ENCODE peak calls at places on chromosomes 5 and 9, in four cellular contexts. F is mesendoderm, X is H1, W is IMR-90. P is an unnamed sample.

GRCh38 chr9:29564564-29564963 is 1991.3 kb upstream of the C9orf72 start:
- DNase-seq in F (no peak), X (no peak), W (no peak), P (no peak)

GRCh38 chr5:61115968-61116367 is 46.3 kb downstream of the SMIM15 start:
- DNase-seq in X (no peak), F (no peak), W (no peak), P (no peak)

GRCh38 chr5:8628521-8628920 is 759.6 kb downstream of the MTRR start:
- DNase-seq in F (no peak), W (no peak), X (no peak), P (no peak)

GRCh38 chr5:177982072-177982727 is 13.8 kb downstream of the PROP1 start:
- DNase-seq in F (peak), W (no peak), X (peak), P (peak)

GRCh38 chr5:63719147-63719546 is 243.1 kb downstream of the HTR1A start:
- DNase-seq in X (no peak), W (no peak), F (no peak), P (no peak)

GRCh38 chr5:141760193-141760592 is 78.2 kb upstream of the ARAP3 start:
- DNase-seq in F (no peak), X (no peak), W (no peak), P (no peak)

GRCh38 chr9:116461632-116462031 is 225.5 kb upstream of the TRIM32 start:
- DNase-seq in X (no peak), W (no peak), F (no peak), P (no peak)

GRCh38 chr9:36165766-36166149 is 3.4 kb upstream of the CCIN start:
- DNase-seq in W (peak), X (no peak), F (peak), P (no peak)

GRCh38 chr9:88193766-88194165 is 55.5 kb upstream of the SPATA31C2 start:
- DNase-seq in F (no peak), X (no peak), W (no peak), P (no peak)

GRCh38 chr9:114098021-114098659 is 952 bp downstream of the KIF12 start:
- DNase-seq in F (peak), W (no peak), X (no peak), P (peak)

GRCh38 chr9:8179381-8180053 is 379.9 kb upstream of the DMAC1 start:
- DNase-seq in F (no peak), W (no peak), X (no peak), P (no peak)

GRCh38 chr9:81673310-81673709 is 16.0 kb downstream of the TLE1 start:
- DNase-seq in F (peak), X (no peak), W (no peak), P (peak)

GRCh38 chr5:143355710-143356109 is 47.8 kb downstream of the NR3C1 start:
- DNase-seq in W (peak), F (no peak), X (no peak), P (no peak)

GRCh38 chr5:68450245-68450852 is 234.8 kb downstream of the PIK3R1 start:
- DNase-seq in W (peak), F (peak), X (no peak), P (no peak)

GRCh38 chr5:143199161-143199560 is 204.3 kb downstream of the NR3C1 start:
- DNase-seq in X (no peak), F (no peak), W (no peak), P (no peak)

GRCh38 chr9:131464354-131465000 is 38.2 kb upstream of the POMT1 start:
- DNase-seq in F (no peak), W (no peak), X (no peak), P (no peak)

GRCh38 chr5:135242496-135243193 is 156.4 kb downstream of the MACROH2A1 start:
- DNase-seq in W (peak), F (no peak), X (no peak), P (no peak)

GRCh38 chr9:27437652-27438373 is 86.3 kb upstream of the IFNK start:
- DNase-seq in X (no peak), F (no peak), W (no peak), P (no peak)

GRCh38 chr5:17315710-17316221 is 98.3 kb downstream of the BASP1 start:
- DNase-seq in X (no peak), F (no peak), W (peak), P (no peak)

GRCh38 chr5:15499528-15500325 is at the start of gene FBXL7:
- DNase-seq in W (peak), F (peak), X (peak), P (peak)

GRCh38 chr5:136420168-136420916 is 55.0 kb upstream of the TRPC7 start:
- DNase-seq in X (no peak), W (no peak), F (peak), P (no peak)

GRCh38 chr5:32319392-32319791 is 6.7 kb upstream of the MTMR12 start:
- DNase-seq in F (peak), W (no peak), X (no peak), P (peak)

GRCh38 chr5:131212471-131213021 is 41.8 kb downstream of the LYRM7 start:
- DNase-seq in W (no peak), F (no peak), X (no peak), P (no peak)

GRCh38 chr9:70259512-70259802 is 679 bp downstream of the SMC5 start:
- DNase-seq in W (no peak), X (no peak), F (peak), P (peak)

GRCh38 chr9:70258692-70259511 is at the start of gene SMC5:
- DNase-seq in W (peak), X (peak), F (peak), P (peak)

GRCh38 chr9:70261131-70261870 is 2.5 kb downstream of the SMC5 start:
- DNase-seq in F (peak), W (peak), X (no peak), P (no peak)

GRCh38 chr9:70260606-70261005 is 1.8 kb downstream of the SMC5 start:
- DNase-seq in W (no peak), F (no peak), X (no peak), P (no peak)

DNA sequence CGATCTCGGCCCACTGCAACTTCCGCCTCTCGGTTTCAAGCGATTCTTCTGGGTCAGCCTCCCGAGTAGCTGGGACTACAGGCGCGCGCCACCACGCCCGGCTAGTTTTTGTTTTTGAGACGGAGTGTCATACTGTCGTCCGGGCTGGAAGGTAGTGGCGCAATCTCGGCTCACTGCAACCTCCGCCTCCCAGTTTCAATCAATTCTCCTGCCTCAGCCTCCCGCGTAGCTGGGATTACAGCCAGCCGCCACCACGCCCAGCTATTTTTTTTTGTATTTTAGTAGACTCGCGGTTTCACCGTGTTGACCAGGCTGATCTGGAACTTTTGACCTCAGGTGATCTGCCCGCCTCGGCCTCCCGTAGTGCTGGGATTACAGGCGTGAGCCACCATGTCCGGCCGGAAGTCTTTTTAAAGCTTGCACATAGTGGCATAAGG is 1.2 kb downstream of the SMC5 start:
- DNase-seq in F (no peak), X (no peak), W (no peak), P (no peak)
- H3K4ac ChIP-seq in F (no peak), X (no peak), W (no peak), P (no peak)

GRCh38 chr5:111349429-111349828 is 125.2 kb downstream of the CAMK4 start:
- DNase-seq in F (no peak), W (no peak), X (no peak), P (no peak)
- H2AK5ac ChIP-seq in F (no peak), W (no peak), X (no peak), P (no peak)

GRCh38 chr9:133378408-133378962 is 2.3 kb downstream of the STKLD1 start:
- DNase-seq in W (no peak), F (no peak), X (no peak), P (no peak)

GRCh38 chr9:133375116-133375723 is 640 bp downstream of the SURF4 start:
- DNase-seq in W (peak), X (no peak), F (peak), P (no peak)

GRCh38 chr9:133374612-133375115 is 1.2 kb downstream of the SURF4 start:
- DNase-seq in F (no peak), W (peak), X (no peak), P (no peak)

GRCh38 chr9:133377721-133378216 is 1.6 kb downstream of the STKLD1 start:
- DNase-seq in W (peak), F (no peak), X (no peak), P (no peak)

GRCh38 chr9:133375724-133376654 is at the start of the genes STKLD1 and SURF4:
- DNase-seq in X (peak), F (peak), W (peak), P (peak)
- H3K4ac ChIP-seq in X (peak), F (peak), W (peak), P (no peak)

GRCh38 chr9:95835398-95835797 is 40.1 kb upstream of the ERCC6L2 start:
- DNase-seq in X (no peak), F (no peak), W (no peak), P (no peak)
- H2AK5ac ChIP-seq in X (no peak), F (no peak), W (no peak), P (no peak)